ENCODE peak calls at places on chromosomes 1 and 21, in eight cellular contexts. K is ovary, X is lower leg skin, M is cardiac fibroblast, E is AG09319, Y is uterus, J is PC-3, C is heart right ventricle. T is an unnamed sample.

GRCh38 chr1:109240158-109241152 is 8.9 kb upstream of the CELSR2 start:
- DNase-seq in X (peak; percentile 77), K (peak; percentile 77), M (peak; percentile 71), J (peak; percentile 48), C (peak; percentile 82), E (no peak), Y (peak; percentile 74), T (peak; percentile 44)

GRCh38 chr1:27403065-27403726 is 10.8 kb downstream of the GPR3 start:
- DNase-seq in J (peak; percentile 6), C (peak; percentile 73), M (peak; percentile 68), E (no peak), Y (peak; percentile 78), K (peak; percentile 67), X (peak; percentile 82), T (peak; percentile 13)

GRCh38 chr1:209490013-209490412 is 93.5 kb upstream of the CAMK1G start:
- DNase-seq in J (peak; percentile 82), Y (no peak), C (no peak), M (peak; percentile 35), X (no peak), E (no peak), K (no peak), T (peak; percentile 44)

GRCh38 chr1:203090667-203091320 is 5.0 kb upstream of the MYOG start:
- DNase-seq in Y (no peak), J (no peak), C (no peak), X (no peak), K (no peak), M (no peak), E (no peak), T (no peak)

GRCh38 chr1:225813250-225813964 is 3.5 kb downstream of the EPHX1 start:
- DNase-seq in J (peak; percentile 20), K (peak; percentile 82), M (peak; percentile 82), X (peak; percentile 60), C (peak; percentile 70), E (peak; percentile 72), Y (peak; percentile 84), T (no peak)

GRCh38 chr1:228368801-228369607 is 37.6 kb downstream of the TRIM11 start:
- DNase-seq in X (no peak), Y (no peak), J (no peak), C (peak; percentile 76), E (no peak), K (peak; percentile 13), M (no peak), T (no peak)

GRCh38 chr1:9302745-9303524 is 10.2 kb downstream of the SPSB1 start:
- DNase-seq in C (no peak), M (peak; percentile 92), E (peak; percentile 78), J (peak; percentile 91), X (no peak), Y (peak; percentile 59), K (no peak), T (peak; percentile 96)

GRCh38 chr21:41369915-41370839 is 8.3 kb downstream of the MX2 start:
- DNase-seq in J (no peak), Y (peak; percentile 11), C (peak; percentile 42), K (no peak), X (no peak), E (no peak), M (no peak), T (no peak)

GRCh38 chr1:156691665-156692408 is 13.5 kb downstream of the CRABP2 start:
- DNase-seq in K (no peak), J (peak; percentile 71), Y (no peak), X (no peak), E (no peak), C (no peak), M (no peak), T (no peak)

DNA sequence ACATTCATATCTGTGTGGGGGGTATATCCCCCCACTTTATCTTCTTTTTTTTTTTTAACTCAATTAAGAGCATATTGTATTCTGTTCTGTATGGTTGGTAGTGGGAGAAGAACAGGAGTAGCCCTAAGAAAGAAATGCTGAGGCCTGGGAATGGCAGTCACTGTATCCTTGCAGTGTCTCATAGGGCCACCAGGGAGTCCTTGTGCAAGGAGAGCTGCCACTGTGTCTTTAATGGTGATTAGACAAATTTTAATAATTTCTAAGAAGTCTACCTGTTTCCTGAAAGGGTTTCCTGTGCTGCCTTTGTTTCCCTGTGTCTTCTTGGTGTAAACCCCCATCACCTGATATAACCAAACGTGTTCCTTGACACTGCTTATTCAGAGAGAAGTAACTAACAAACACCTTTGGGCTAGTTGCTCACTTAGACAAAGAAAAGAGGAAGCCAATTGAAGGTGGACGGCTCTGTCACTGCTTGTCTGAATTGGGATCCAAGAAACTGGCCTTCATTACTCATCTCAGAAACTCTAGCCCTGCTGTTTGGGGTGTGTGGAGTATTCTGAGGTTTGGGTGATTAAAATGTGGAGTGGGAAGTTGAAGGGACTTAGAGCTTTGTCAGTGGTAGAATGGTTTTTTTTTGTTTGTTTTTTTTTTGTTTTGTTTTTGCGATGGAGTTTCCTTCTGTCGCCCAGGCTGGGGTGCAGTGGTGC is 15.2 kb downstream of the GIPC2 start:
- DNase-seq in K (no peak), Y (no peak), J (no peak), X (no peak), E (no peak), M (no peak), C (no peak), T (no peak)
- TF ChIP-seq CTCF in K (no peak), Y (no peak), J (peak; percentile 30), X (no peak), E (no peak), M (no peak), C (no peak), T (peak; percentile 42)

GRCh38 chr1:179599623-179600249 is 8.1 kb downstream of the TDRD5 start:
- DNase-seq in C (no peak), Y (no peak), J (peak; percentile 71), M (peak; percentile 52), K (no peak), E (no peak), X (no peak), T (peak; percentile 30)
- TF ChIP-seq CTCF in C (peak; percentile 48), Y (no peak), J (peak; percentile 65), M (peak; percentile 36), K (no peak), E (peak; percentile 17), X (no peak), T (peak; percentile 75)

GRCh38 chr21:16195896-16196443 is 466.2 kb downstream of the USP25 start:
- DNase-seq in M (peak; percentile 50), E (no peak), J (no peak), X (no peak), Y (no peak), C (no peak), K (no peak), T (no peak)

GRCh38 chr21:16192900-16193299 is 463.1 kb downstream of the USP25 start:
- DNase-seq in J (peak; percentile 70), M (peak; percentile 66), C (no peak), Y (peak; percentile 61), K (peak; percentile 58), X (peak; percentile 44), E (no peak), T (peak; percentile 4)

GRCh38 chr21:16194851-16195251 is 465.1 kb downstream of the USP25 start:
- DNase-seq in J (no peak), E (no peak), X (no peak), C (no peak), M (peak; percentile 64), K (no peak), Y (no peak), T (no peak)

GRCh38 chr21:16195476-16195875 is 465.7 kb downstream of the USP25 start:
- DNase-seq in M (peak; percentile 83), Y (no peak), X (no peak), J (no peak), E (no peak), K (no peak), C (no peak), T (peak; percentile 33)

DNA sequence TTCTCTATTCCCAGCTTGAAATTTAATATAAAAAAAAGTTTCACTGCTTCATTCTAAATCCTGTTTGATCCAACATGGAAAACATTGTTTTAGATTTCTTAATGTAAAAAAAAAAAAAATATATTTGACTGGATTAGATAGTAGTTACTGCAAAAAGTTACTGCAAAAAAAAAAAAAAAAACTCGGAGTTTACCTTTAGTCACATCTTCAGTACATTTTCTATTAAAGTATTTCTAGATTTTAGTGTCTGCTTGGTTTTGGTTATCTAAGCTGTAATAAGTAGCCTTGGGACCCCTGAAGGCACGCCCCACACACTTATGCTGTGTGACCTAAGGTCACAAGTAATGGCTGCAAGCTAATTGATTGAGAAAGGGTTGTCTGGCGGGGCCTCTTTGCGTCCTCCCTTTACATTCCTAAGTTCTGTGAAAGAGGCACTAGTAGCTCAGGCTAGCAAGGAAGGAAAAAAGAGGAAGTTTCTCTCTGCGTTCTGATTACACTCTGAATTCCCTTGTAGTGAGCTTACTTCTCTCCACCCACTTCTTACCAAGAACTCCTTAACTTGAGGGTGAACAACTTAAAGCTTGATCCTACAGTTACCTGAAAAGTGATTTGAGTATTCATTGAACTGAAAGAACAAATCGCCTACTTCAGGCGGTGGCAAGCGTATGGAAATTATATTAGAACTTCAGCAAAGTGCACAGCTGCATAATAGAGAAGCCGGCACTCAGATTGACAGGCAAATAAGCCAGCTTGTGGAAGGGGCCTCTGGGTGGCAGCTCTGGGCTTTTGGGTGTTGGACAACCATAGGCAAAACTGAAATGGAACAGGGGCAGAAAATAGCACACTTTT is 464.2 kb downstream of the USP25 start:
- DNase-seq in X (peak; percentile 47), M (peak; percentile 88), J (peak; percentile 35), Y (peak; percentile 77), E (peak; percentile 47), C (peak; percentile 48), K (peak; percentile 67), T (peak; percentile 73)
- TF ChIP-seq CTCF in X (no peak), M (peak; percentile 36), J (no peak), Y (peak; percentile 6), E (peak; percentile 34), C (peak; percentile 64), K (no peak), T (peak; percentile 26)

DNA sequence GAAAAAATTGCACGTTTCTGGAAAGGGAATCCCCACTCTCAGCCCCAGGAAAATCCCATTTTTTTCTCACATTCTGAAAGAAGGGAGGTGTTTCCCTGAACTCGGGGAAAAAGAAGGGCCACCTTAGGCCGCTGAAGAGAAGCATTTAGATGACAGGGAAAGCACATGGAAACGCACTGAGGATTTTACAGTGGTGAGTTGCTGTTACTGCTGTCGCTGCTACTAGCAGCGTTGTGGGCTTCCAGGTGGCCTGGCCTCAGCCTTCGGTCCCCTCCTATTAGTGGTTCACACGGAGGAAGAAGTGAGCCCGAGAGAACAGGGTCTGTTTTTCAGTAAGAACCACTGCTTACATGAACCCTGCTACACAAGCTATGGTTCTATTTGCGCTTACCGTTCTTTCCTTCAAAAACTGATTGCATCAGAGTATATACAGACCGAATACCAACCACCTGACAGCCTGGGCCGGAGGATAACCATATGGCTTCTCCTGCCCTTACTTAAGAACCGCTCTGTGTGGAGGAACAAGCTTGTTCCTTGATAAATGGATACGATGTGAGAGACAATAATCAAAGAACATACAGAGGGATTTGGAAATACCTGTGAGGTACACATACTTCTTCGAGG is 986 bp upstream of the KCNT2 start:
- DNase-seq in C (peak; percentile 5), X (peak; percentile 13), K (no peak), M (peak; percentile 7), J (no peak), Y (no peak), E (no peak), T (no peak)
- TF ChIP-seq CTCF in C (no peak), X (no peak), K (peak; percentile 24), M (no peak), J (no peak), Y (peak; percentile 6), E (no peak), T (no peak)

T was measured in HFFc6.